ENCODE peak calls at places on chromosomes 4 and X, in four cellular contexts. A, K, Z and G are unnamed samples.

GRCh38 chrX:109934935-109935334 is 68.0 kb upstream of the TMEM164 start:
- DNase-seq in K (no peak), Z (no peak), A (no peak), G (no peak)

GRCh38 chr4:42391981-42392380 is 5.3 kb upstream of the SHISA3 start:
- DNase-seq in Z (no peak), A (no peak), K (no peak), G (peak; percentile 79)

GRCh38 chr4:118942465-118942864 is 53.8 kb downstream of the SYNPO2 start:
- DNase-seq in K (no peak), Z (no peak), A (no peak), G (no peak)

GRCh38 chr4:22029803-22030202 is 81.2 kb upstream of the KCNIP4 start:
- DNase-seq in K (no peak), Z (no peak), A (no peak), G (no peak)

GRCh38 chrX:139204576-139204902 is 326.0 kb upstream of the F9 start:
- DNase-seq in A (no peak), Z (no peak), K (no peak), G (no peak)

GRCh38 chrX:20270557-20270880 is 3.8 kb upstream of the RPS6KA3 start:
- DNase-seq in Z (no peak), A (no peak), K (no peak), G (no peak)

GRCh38 chr4:69098470-69098869 is 2.2 kb downstream of the UGT2B7 start:
- DNase-seq in A (peak; percentile 69), K (no peak), Z (no peak), G (no peak)

GRCh38 chr4:163191999-163192398 is 25.3 kb upstream of the NAF1 start:
- DNase-seq in Z (no peak), K (no peak), A (peak; percentile 3), G (no peak)

GRCh38 chr4:145042601-145043000 is 55.4 kb downstream of the ANAPC10 start:
- DNase-seq in A (no peak), K (no peak), Z (no peak), G (no peak)

GRCh38 chr4:146521543-146522097 is at the start of gene SLC10A7:
- DNase-seq in Z (peak; percentile 88), A (peak; percentile 55), K (peak; percentile 80), G (peak; percentile 87)

GRCh38 chr4:146522862-146523205 is 1.1 kb upstream of the SLC10A7 start:
- DNase-seq in K (no peak), A (peak; percentile 2), Z (no peak), G (no peak)

GRCh38 chr4:146520894-146521542 is 722 bp downstream of the SLC10A7 start:
- DNase-seq in K (no peak), A (peak; percentile 6), Z (peak; percentile 69), G (peak; percentile 23)

GRCh38 chr4:146524663-146525062 is 2.9 kb upstream of the SLC10A7 start:
- DNase-seq in Z (no peak), K (no peak), A (no peak), G (no peak)

DNA sequence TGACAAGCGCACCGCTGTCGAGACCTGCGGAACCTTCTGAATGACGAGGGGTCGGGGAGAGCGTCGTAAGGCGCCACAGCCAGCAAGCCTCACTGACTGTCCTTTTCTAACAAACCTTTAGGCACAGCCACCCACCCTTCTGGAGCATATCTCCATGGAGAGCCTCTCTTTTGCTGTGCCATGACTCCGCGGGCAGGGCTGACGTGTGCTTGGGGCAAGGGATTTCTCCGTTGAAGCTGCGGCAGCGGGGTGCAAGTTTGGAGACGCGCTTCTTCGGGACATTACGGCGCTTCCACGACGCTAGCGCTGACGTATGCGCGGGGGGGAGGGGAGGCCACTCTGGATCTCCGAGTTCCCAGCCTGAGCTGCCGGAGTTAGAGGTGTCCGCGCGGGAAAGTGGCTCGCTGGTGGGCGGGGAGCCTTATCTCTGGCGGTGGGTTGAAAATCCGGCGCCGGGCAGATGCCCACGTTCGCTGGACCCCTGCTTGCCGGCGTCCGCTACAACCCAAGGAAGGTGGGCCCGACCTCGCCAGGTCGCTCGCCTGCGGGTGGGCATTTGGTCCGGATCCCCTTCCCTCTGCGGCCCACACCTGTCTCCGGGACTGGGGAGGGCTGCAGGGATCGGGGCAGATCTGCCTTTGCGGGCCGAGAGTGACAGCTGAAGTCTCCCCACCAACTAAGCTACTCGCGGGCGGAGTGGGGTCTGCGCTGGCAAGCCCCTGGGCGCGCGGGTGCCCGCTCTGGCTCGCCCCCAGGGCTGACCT is 540 bp upstream of the SLC10A7 start:
- DNase-seq in A (peak; percentile 66), K (peak; percentile 94), Z (peak; percentile 97), G (peak; percentile 96)
- TF ChIP-seq POLR2A in A (peak; percentile 24), K (peak; percentile 79), Z (peak; percentile 76), G (peak; percentile 66)

GRCh38 chrX:78139160-78140123 is at the start of gene TAF9B:
- DNase-seq in K (peak; percentile 91), Z (peak; percentile 91), A (peak; percentile 84), G (peak; percentile 88)
- TF ChIP-seq POLR2A in K (peak; percentile 45), Z (no peak), A (peak; percentile 59), G (peak; percentile 72)

DNA sequence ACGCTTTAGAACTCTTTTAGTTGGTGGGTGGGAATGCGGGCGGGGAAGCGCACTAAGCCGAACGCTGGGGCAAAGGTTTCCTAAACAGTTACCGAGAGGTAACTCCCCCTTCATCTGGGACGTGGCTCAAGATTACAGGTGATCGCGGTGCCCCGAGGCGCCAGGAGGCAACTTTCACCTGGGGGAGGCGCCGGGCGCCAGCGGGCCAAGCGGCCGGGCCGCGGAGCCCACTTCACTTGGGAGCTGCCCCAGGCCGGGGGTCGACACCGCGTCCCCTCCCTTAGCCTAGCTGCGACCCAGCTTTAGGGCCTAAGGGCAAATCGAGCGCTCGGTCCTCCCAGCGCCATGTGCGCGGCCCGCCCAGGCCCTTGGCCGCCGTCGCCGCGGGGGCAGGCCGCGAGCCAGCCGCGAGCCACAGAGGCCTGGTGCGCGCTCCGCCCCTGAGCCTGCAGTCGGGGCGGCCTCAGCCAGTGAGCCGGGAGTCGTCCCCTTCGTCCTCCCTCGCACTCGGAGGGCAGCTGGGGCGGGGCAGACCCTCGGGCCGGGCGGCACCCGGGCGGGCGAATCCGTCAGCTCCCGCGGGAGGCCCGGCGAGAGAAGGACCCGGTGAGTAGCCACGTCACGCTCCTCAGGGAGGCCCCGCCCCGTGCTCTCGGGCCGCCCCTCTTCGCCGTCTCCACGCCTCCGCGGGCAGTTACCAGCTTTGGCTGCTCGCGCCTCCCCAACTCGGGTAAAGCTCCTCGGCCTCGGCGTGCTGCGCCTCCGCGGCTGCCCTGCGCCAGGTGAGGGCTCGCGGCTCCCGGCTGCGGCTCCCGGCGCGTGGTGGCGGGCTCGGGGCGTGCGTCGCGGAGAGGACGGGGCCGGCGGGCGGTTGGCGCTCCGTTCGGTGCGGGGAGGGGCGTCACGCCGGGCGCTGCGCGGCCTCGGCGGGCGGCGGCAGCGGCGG is at the start of gene LARP1B:
- DNase-seq in A (peak; percentile 94), K (peak; percentile 99), Z (peak; percentile 98), G (peak; percentile 96)
- TF ChIP-seq POLR2A in A (peak; percentile 78), K (peak; percentile 94), Z (peak; percentile 91), G (peak; percentile 84)

GRCh38 chr4:2486981-2487380 is 18.1 kb downstream of the RNF4 start:
- DNase-seq in A (no peak), K (peak; percentile 7), Z (no peak), G (no peak)
- TF ChIP-seq POLR2A in A (no peak), K (no peak), Z (no peak), G (no peak)

DNA sequence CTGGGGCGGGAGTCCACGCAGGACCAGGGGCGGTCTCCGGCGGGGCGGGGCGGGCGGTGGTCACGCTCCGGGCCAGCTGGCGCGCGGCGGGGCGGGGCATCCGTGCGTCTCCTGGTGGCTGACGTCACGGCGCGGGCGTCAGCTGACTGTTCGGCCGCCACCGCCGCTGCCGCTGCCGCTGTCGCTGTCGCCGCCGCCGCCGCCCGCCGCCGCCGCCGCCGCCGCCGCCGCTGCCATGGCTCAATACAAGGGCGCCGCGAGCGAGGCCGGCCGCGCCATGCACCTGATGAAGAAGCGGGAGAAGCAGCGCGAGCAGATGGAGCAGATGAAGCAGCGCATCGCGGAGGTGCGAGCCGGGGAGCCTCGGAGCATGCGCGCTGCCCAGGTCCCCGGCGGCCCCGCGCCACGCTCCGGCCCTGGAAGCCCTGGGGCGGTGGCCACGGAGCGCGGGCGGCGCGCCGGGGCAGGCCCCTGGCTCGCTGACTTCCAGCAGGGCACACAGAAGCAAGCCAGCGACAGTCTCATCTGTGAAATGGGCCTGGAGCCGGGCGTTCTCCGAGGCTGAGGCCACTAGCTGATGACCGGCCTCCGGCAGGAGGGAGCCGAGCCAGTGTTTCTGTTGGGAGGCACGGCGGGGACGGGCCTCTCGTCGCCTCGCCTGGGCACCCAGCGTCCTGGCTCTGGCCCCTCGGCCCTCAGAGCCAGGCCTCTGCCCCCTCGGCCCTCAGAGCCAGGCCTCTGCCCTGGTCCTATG is at the start of gene FAM50A:
- DNase-seq in K (peak; percentile 82), Z (peak; percentile 92), A (peak; percentile 54), G (peak; percentile 86)
- TF ChIP-seq POLR2A in K (peak; percentile 37), Z (no peak), A (peak; percentile 29), G (peak; percentile 61)